ENCODE peak calls at places on chromosomes 4 and X, in six cellular contexts. K, Z, A, P, F and L are unnamed samples.

GRCh38 chr4:61064636-61065035 is 135.5 kb upstream of the ADGRL3 start:
- DNase-seq in Z (no peak), A (no peak), K (no peak), P (no peak), F (no peak), L (no peak)

GRCh38 chr4:67573193-67573592 is 14.7 kb downstream of the STAP1 start:
- DNase-seq in Z (no peak), F (no peak), K (no peak), P (no peak), A (no peak), L (no peak)

GRCh38 chr4:175811171-175811570 is 893 bp downstream of the GPM6A start:
- DNase-seq in P (no peak), K (no peak), Z (no peak), F (no peak), A (no peak), L (no peak)

GRCh38 chrX:78619829-78620228 is 39.3 kb downstream of the RTL3 start:
- DNase-seq in K (no peak), Z (no peak), F (peak; percentile 54), A (no peak), P (no peak), L (no peak)

GRCh38 chr4:152864361-152864760 is 71.8 kb upstream of the FHDC1 start:
- DNase-seq in F (no peak), K (no peak), Z (no peak), P (no peak), A (no peak), L (no peak)

GRCh38 chrX:465418-465817 is 78.7 kb upstream of the PPP2R3B start:
- DNase-seq in A (no peak), P (no peak), K (no peak), F (no peak), Z (no peak), L (no peak)

GRCh38 chrX:35101901-35102300 is 159.3 kb downstream of the FAM47B start:
- DNase-seq in Z (no peak), A (no peak), P (no peak), K (no peak), F (no peak), L (no peak)

GRCh38 chrX:24391362-24391761 is 30.9 kb downstream of the SUPT20HL1 start:
- DNase-seq in A (no peak), F (no peak), P (no peak), Z (no peak), K (no peak), L (no peak)

GRCh38 chr4:2962614-2963184 is 507 bp downstream of the NOP14 start:
- DNase-seq in F (peak; percentile 60), A (peak; percentile 62), K (no peak), P (no peak), Z (no peak), L (no peak)

GRCh38 chrX:51825432-51825831 is 68.0 kb upstream of the MAGED1 start:
- DNase-seq in K (no peak), P (no peak), F (peak; percentile 19), A (no peak), Z (no peak), L (no peak)

GRCh38 chr4:139454111-139454600 is at the start of gene RAB33B:
- DNase-seq in F (no peak), K (no peak), A (no peak), P (peak; percentile 85), Z (peak; percentile 61), L (no peak)

GRCh38 chrX:18828832-18829404 is 121.5 kb downstream of the PPEF1 start:
- DNase-seq in F (no peak), K (no peak), P (no peak), A (no peak), Z (no peak), L (no peak)

GRCh38 chr4:5165419-5166369 is 114.4 kb downstream of the STK32B start:
- DNase-seq in K (no peak), F (no peak), P (no peak), Z (no peak), A (no peak), L (no peak)

GRCh38 chr4:38082424-38083374 is 122.5 kb downstream of the PTTG2 start:
- DNase-seq in Z (no peak), A (no peak), K (no peak), P (no peak), F (no peak), L (no peak)

GRCh38 chrX:69065451-69065850 is 99.8 kb downstream of the PJA1 start:
- DNase-seq in A (no peak), P (no peak), Z (no peak), K (no peak), F (no peak), L (no peak)

GRCh38 chr4:113659127-113659526 is 102.4 kb downstream of the CAMK2D start:
- DNase-seq in P (no peak), K (no peak), F (no peak), Z (no peak), A (no peak), L (no peak)

GRCh38 chrX:45344597-45344996 is 143.9 kb upstream of the DIPK2B start:
- DNase-seq in Z (peak; percentile 53), A (no peak), K (no peak), F (no peak), P (no peak), L (no peak)

GRCh38 chr4:185219551-185220344 is 10.3 kb downstream of the SNX25 start:
- DNase-seq in Z (peak; percentile 74), K (peak; percentile 44), F (peak; percentile 64), P (no peak), A (no peak), L (no peak)

GRCh38 chr4:190121759-190122158 is 51.8 kb upstream of the DUX4 start:
- DNase-seq in K (no peak), A (no peak), F (no peak), Z (no peak), P (no peak), L (no peak)

GRCh38 chrX:43269201-43269600 is 386.9 kb upstream of the MAOA start:
- DNase-seq in K (no peak), A (no peak), P (no peak), Z (no peak), F (no peak), L (no peak)

GRCh38 chr4:147578057-147578476 is 39.1 kb upstream of the TMEM184C start:
- DNase-seq in F (no peak), Z (peak; percentile 88), K (no peak), P (no peak), A (no peak), L (no peak)

GRCh38 chrX:132023896-132024386 is 839 bp downstream of the STK26 start:
- DNase-seq in K (peak; percentile 55), Z (no peak), F (peak; percentile 43), P (no peak), A (no peak), L (peak; percentile 25)

GRCh38 chr4:186934841-186935443 is 211.3 kb upstream of the FAT1 start:
- DNase-seq in A (no peak), Z (no peak), P (no peak), F (peak; percentile 55), K (no peak), L (no peak)

GRCh38 chr4:184896868-184897715 is 71.3 kb upstream of the ACSL1 start:
- DNase-seq in P (no peak), K (peak; percentile 10), A (no peak), F (no peak), Z (peak; percentile 13), L (peak; percentile 69)

GRCh38 chrX:10800776-10801175 is 180.4 kb upstream of the MID1 start:
- DNase-seq in P (no peak), K (no peak), F (no peak), Z (no peak), A (no peak), L (no peak)

GRCh38 chrX:17597836-17598434 is 139.4 kb upstream of the SCML1 start:
- DNase-seq in Z (no peak), K (no peak), A (no peak), P (peak; percentile 66), F (peak; percentile 84), L (no peak)

GRCh38 chrX:69173906-69174305 is 8.7 kb upstream of the PJA1 start:
- DNase-seq in Z (no peak), F (no peak), A (peak; percentile 21), P (no peak), K (no peak), L (no peak)

GRCh38 chrX:72027024-72027913 is 104.4 kb downstream of the RTL5 start:
- DNase-seq in F (peak; percentile 11), Z (no peak), A (no peak), P (no peak), K (no peak), L (no peak)

GRCh38 chr4:55399581-55399980 is 3.8 kb downstream of the TMEM165 start:
- DNase-seq in F (no peak), K (no peak), A (no peak), P (no peak), Z (no peak), L (no peak)

GRCh38 chr4:119189638-119190037 is 22.9 kb upstream of the USP53 start:
- DNase-seq in K (no peak), F (no peak), A (no peak), P (no peak), Z (no peak), L (no peak)

GRCh38 chr4:72408568-72408967 is 160.5 kb downstream of the ADAMTS3 start:
- DNase-seq in F (no peak), Z (no peak), P (no peak), A (no peak), K (no peak), L (no peak)

GRCh38 chr4:47836655-47837581 is 949 bp downstream of the CORIN start:
- DNase-seq in K (peak; percentile 66), Z (peak; percentile 39), A (peak; percentile 77), F (peak; percentile 77), P (peak; percentile 42), L (peak; percentile 72)
- TF ChIP-seq CTCF in K (peak; percentile 31), Z (peak; percentile 81), A (peak; percentile 26), F (peak; percentile 57), P (peak; percentile 47), L (peak; percentile 84)

GRCh38 chr4:41359069-41359769 is 102.5 kb downstream of the UCHL1 start:
- DNase-seq in F (no peak), Z (no peak), K (no peak), A (peak; percentile 38), P (no peak), L (no peak)
- TF ChIP-seq CTCF in F (no peak), Z (no peak), K (no peak), A (no peak), P (no peak), L (no peak)

DNA sequence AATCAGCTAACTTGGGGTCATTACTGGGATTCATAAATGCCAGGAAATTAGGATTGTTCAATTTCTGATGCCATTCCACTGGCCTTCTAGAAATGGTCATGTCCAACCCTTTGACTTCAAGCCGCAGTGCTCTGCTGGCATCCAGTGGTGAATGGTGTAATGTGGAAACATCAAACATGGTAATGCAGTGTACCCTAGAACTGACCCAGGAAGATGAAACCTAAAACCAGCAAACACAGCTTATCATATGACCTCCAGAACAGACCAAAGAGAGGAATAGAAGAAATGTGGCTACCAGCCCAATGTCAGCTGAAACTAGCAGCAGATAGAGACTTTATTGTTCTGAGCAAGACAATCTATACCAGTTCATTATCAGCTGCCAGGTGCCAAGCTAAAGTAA is 13.8 kb downstream of the CXCL13 start:
- DNase-seq in P (no peak), F (no peak), A (no peak), K (no peak), Z (no peak), L (no peak)
- TF ChIP-seq CTCF in P (no peak), F (no peak), A (no peak), K (no peak), Z (no peak), L (no peak)

DNA sequence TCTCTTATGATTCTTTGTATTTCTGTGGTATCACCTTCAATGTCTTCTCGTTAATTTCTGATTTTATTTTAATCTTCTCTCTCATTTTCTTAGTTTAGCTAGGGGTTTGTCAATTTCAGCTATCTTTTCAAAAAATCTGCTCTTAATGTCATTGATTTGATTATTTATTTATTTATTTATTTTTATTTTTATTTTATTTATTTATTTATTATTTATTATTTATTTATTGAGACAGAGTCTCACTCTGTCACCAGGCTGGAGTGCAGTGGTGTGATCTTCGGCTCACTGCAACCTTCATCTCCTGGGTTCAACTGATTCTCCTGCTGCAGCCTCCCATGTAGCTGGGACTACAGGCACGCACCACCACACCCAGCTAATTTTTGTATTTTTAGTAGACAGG is 194.1 kb downstream of the SCFD2 start:
- DNase-seq in Z (no peak), A (no peak), F (no peak), K (no peak), P (no peak), L (no peak)
- TF ChIP-seq CTCF in Z (no peak), A (no peak), F (no peak), K (no peak), P (no peak), L (no peak)